ENCODE peak calls at places on chromosomes 3 and 15, in four cellular contexts. M, F, V and U are unnamed samples.
A peak's percentile ranks its signal among the peaks of the same experiment; 100 is the strongest.

GRCh38 chr3:185549111-185549510 is 3.3 kb downstream of the LIPH start:
- DNase-seq in M (no peak), F (peak; percentile 98), V (peak; percentile 98), U (no peak)

GRCh38 chr3:33074217-33075067 is 22.5 kb downstream of the GLB1 start:
- DNase-seq in M (peak; percentile 59), F (peak; percentile 83), V (peak; percentile 83), U (peak; percentile 69)

GRCh38 chr3:22117751-22118346 is 366.8 kb upstream of the ZNF385D start:
- DNase-seq in M (no peak), F (peak; percentile 83), V (peak; percentile 70), U (no peak)

GRCh38 chr3:158791259-158791920 is 10.5 kb upstream of the MFSD1 start:
- DNase-seq in M (no peak), F (peak; percentile 90), V (peak; percentile 90), U (no peak)

GRCh38 chr3:43894176-43895049 is 203.7 kb downstream of the ABHD5 start:
- DNase-seq in M (no peak), F (peak; percentile 83), V (peak; percentile 87), U (peak; percentile 66)

GRCh38 chr15:75430259-75430658 is 21.2 kb downstream of the SIN3A start:
- DNase-seq in M (no peak), F (no peak), V (no peak), U (no peak)

GRCh38 chr3:31880020-31880419 is 101.0 kb downstream of the OSBPL10 start:
- DNase-seq in M (no peak), F (peak; percentile 46), V (peak; percentile 63), U (no peak)

GRCh38 chr15:60616628-60617027 is 137.7 kb upstream of the ICE2 start:
- DNase-seq in M (no peak), F (no peak), V (no peak), U (no peak)

GRCh38 chr15:60363903-60364302 is 33.9 kb downstream of the ANXA2 start:
- DNase-seq in M (no peak), F (no peak), V (no peak), U (no peak)

GRCh38 chr3:61730058-61730457 is 168.7 kb downstream of the PTPRG start:
- DNase-seq in M (no peak), F (peak; percentile 21), V (no peak), U (no peak)

GRCh38 chr3:119418641-119419040 is 44.8 kb downstream of the TMEM39A start:
- DNase-seq in M (no peak), F (peak; percentile 40), V (peak; percentile 53), U (no peak)

GRCh38 chr3:179336345-179336929 is 11.1 kb upstream of the MFN1 start:
- DNase-seq in M (no peak), F (no peak), V (peak; percentile 6), U (no peak)

GRCh38 chr3:127043041-127043641 is 60.2 kb downstream of the PLXNA1 start:
- DNase-seq in M (no peak), F (no peak), V (no peak), U (no peak)

GRCh38 chr3:144770813-144771400 is 799.3 kb downstream of the DIPK2A start:
- DNase-seq in M (no peak), F (peak; percentile 81), V (peak; percentile 70), U (no peak)

DNA sequence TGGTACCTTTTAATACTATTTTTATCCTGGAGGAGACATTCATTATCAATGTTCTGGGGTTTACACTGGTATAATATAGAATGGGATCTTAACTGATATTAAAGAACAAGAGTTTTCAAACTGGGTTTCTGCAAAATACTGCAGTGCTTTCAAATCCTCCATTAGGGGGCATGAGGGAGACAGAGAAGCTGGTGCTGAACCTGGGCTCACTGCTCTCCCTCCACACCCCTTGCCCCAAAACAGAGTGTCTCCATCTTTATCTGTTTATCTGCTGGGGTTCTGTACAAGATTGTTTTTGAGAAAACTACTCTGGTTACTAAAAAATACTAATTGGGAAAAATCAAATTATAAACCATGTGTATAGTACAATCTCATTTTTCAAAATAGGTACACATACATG is 41.7 kb downstream of the CADPS start:
- DNase-seq in M (no peak), F (peak; percentile 1), V (no peak), U (no peak)
- TF ChIP-seq CTCF in M (no peak), F (peak; percentile 26), V (peak; percentile 6), U (peak; percentile 58)

GRCh38 chr3:152835311-152836102 is 576 bp downstream of the P2RY1 start:
- DNase-seq in M (no peak), F (peak; percentile 66), V (peak; percentile 80), U (peak; percentile 55)
- TF ChIP-seq CTCF in M (no peak), F (peak; percentile 41), V (peak; percentile 44), U (peak; percentile 51)

DNA sequence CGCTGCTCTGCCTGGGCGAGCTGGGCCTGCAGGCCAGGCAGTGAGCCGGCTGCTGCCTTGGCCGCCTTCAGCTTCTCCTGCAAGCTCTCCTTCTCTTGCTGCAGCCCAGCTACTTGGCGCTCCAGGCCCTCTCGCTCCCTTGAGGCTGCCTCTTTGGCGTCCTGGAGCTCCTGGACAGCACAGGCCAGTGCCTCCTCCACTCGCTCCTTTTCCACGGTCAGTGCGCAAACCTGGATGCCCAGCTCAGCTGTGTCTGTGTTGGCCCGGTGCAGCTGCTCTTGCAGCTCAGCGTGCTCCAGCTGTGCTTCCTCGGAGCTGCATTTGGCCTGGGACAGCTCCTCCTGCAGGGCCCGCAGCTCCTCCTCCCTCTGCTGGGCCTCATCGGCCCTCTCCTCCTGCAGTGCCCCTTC is 23.1 kb downstream of the CXCR6 start:
- DNase-seq in M (no peak), F (no peak), V (no peak), U (no peak)
- TF ChIP-seq CTCF in M (no peak), F (peak; percentile 6), V (no peak), U (no peak)

DNA sequence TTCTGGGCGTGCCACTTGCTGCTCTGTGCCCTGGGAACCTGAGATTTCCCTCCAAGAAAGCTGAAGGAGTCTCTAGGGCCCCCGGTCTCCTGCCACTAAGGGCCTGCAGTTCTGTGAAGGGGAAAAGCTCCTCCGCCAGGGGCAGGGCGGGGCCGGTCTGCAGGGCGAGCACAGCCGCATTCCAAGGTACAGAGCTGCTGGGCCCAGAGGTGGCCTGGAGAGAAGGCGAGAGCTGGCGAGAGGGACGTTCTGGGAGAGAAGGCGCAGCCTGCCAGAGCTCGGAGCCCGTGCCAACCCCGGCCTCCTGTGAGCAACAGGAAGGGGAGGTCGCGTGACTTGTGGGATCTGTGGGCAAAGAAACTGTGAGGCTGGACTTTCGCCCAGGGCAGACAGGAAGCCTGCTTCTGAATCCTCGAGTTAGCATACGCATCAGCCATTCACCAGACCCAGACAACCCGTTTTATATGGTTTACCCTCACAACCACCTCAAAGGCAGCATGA is 500.4 kb downstream of the SHQ1 start:
- DNase-seq in M (no peak), F (peak; percentile 56), V (no peak), U (no peak)
- TF ChIP-seq CTCF in M (no peak), F (no peak), V (no peak), U (no peak)

GRCh38 chr3:139978966-139979365 is 44.0 kb downstream of the CLSTN2 start:
- DNase-seq in M (no peak), F (no peak), V (no peak), U (no peak)

GRCh38 chr3:139979991-139980390 is 45.0 kb downstream of the CLSTN2 start:
- DNase-seq in M (no peak), F (no peak), V (no peak), U (no peak)

GRCh38 chr3:139982404-139982803 is 47.4 kb downstream of the CLSTN2 start:
- DNase-seq in M (no peak), F (peak; percentile 35), V (peak; percentile 2), U (no peak)
- TF ChIP-seq CTCF in M (no peak), F (peak; percentile 47), V (no peak), U (peak; percentile 51)

GRCh38 chr15:89492111-89492641 is 4.2 kb downstream of the RHCG start:
- DNase-seq in M (no peak), F (peak; percentile 7), V (no peak), U (peak; percentile 58)
- TF ChIP-seq CTCF in M (no peak), F (peak; percentile 61), V (peak; percentile 56), U (peak; percentile 59)

GRCh38 chr15:68316061-68316804 is 38.7 kb downstream of the FEM1B start:
- DNase-seq in M (no peak), F (peak; percentile 63), V (peak; percentile 24), U (peak; percentile 34)
- TF ChIP-seq CTCF in M (no peak), F (peak; percentile 84), V (peak; percentile 50), U (peak; percentile 50)